ENCODE peak calls at places on chromosomes 2 and 18, in five cellular contexts. One of them, this sample, is unnamed.

GRCh38 chr2:148926291-148926961 is 51.4 kb downstream of the KIF5C start:
- DNase-seq in fibroblast of the aortic adventitia: peak
- DNase-seq in CD8-positive, alpha-beta T cell: peak
- DNase-seq in IMR-90: peak
- DNase-seq in DND-41: peak
- DNase-seq in this sample: peak

GRCh38 chr2:128805237-128805636 is 486.6 kb upstream of the HS6ST1 start:
- DNase-seq in DND-41: no peak
- DNase-seq in CD8-positive, alpha-beta T cell: no peak
- DNase-seq in fibroblast of the aortic adventitia: no peak
- DNase-seq in IMR-90: no peak
- DNase-seq in this sample: no peak

GRCh38 chr2:120323214-120323613 is 22.7 kb upstream of the INHBB start:
- DNase-seq in fibroblast of the aortic adventitia: peak
- DNase-seq in CD8-positive, alpha-beta T cell: no peak
- DNase-seq in IMR-90: peak
- DNase-seq in DND-41: no peak
- DNase-seq in this sample: no peak

GRCh38 chr2:170165129-170165528 is 12.8 kb upstream of the MYO3B start:
- DNase-seq in DND-41: no peak
- DNase-seq in fibroblast of the aortic adventitia: peak
- DNase-seq in IMR-90: peak
- DNase-seq in CD8-positive, alpha-beta T cell: no peak
- DNase-seq in this sample: no peak

GRCh38 chr18:13461936-13462335 is 243.4 kb downstream of the LDLRAD4 start:
- DNase-seq in DND-41: no peak
- DNase-seq in CD8-positive, alpha-beta T cell: no peak
- DNase-seq in IMR-90: no peak
- DNase-seq in fibroblast of the aortic adventitia: no peak
- DNase-seq in this sample: no peak

GRCh38 chr2:136874258-136874657 is 108.9 kb downstream of the THSD7B start:
- DNase-seq in fibroblast of the aortic adventitia: peak
- DNase-seq in DND-41: no peak
- DNase-seq in CD8-positive, alpha-beta T cell: no peak
- DNase-seq in IMR-90: no peak
- DNase-seq in this sample: peak

GRCh38 chr18:76351961-76352581 is 143.0 kb downstream of the ZNF516 start:
- DNase-seq in CD8-positive, alpha-beta T cell: no peak
- DNase-seq in DND-41: no peak
- DNase-seq in fibroblast of the aortic adventitia: peak
- DNase-seq in IMR-90: peak
- DNase-seq in this sample: no peak

GRCh38 chr2:129035992-129036391 is 717.3 kb upstream of the HS6ST1 start:
- DNase-seq in CD8-positive, alpha-beta T cell: no peak
- DNase-seq in DND-41: no peak
- DNase-seq in IMR-90: no peak
- DNase-seq in fibroblast of the aortic adventitia: no peak
- DNase-seq in this sample: no peak

GRCh38 chr2:3626817-3627499 is 31.0 kb upstream of the ALLC start:
- DNase-seq in CD8-positive, alpha-beta T cell: no peak
- DNase-seq in fibroblast of the aortic adventitia: no peak
- DNase-seq in IMR-90: no peak
- DNase-seq in DND-41: no peak
- DNase-seq in this sample: no peak

GRCh38 chr18:23453657-23454011 is 547 bp downstream of the RIOK3 start:
- DNase-seq in fibroblast of the aortic adventitia: peak
- DNase-seq in DND-41: no peak
- DNase-seq in IMR-90: peak
- DNase-seq in CD8-positive, alpha-beta T cell: peak
- DNase-seq in this sample: peak

DNA sequence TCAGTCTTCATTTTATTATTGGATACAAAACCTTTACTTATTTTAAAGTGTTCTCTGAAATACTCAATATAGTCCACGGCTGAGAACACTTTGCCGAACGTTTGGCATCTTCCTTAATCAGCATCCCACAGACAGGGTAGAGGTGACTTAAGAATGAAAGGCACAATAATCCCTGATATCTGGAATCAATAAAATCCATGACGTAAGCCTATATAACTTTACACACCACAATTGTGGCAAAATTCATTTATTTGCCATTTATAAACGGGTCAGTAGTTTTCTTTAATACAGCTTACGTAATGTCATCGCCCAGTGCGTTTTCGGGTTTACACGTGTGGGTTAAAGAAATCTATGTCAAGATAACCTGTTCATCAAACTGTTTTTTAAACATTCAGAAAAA is 1.3 kb downstream of the MGAT4A start:
- DNase-seq in fibroblast of the aortic adventitia: no peak
- DNase-seq in IMR-90: no peak
- DNase-seq in CD8-positive, alpha-beta T cell: no peak
- DNase-seq in DND-41: no peak
- DNase-seq in this sample: no peak
- H3K4me3 ChIP-seq in fibroblast of the aortic adventitia: no peak
- H3K4me3 ChIP-seq in IMR-90: no peak
- H3K4me3 ChIP-seq in CD8-positive, alpha-beta T cell: peak
- H3K4me3 ChIP-seq in DND-41: peak
- H3K4me3 ChIP-seq in this sample: no peak

GRCh38 chr18:61597321-61597720 is 264.1 kb downstream of the CDH20 start:
- DNase-seq in CD8-positive, alpha-beta T cell: no peak
- DNase-seq in IMR-90: no peak
- DNase-seq in fibroblast of the aortic adventitia: no peak
- DNase-seq in DND-41: no peak
- DNase-seq in this sample: no peak

GRCh38 chr18:61600422-61600821 is 267.2 kb downstream of the CDH20 start:
- DNase-seq in CD8-positive, alpha-beta T cell: no peak
- DNase-seq in fibroblast of the aortic adventitia: no peak
- DNase-seq in DND-41: no peak
- DNase-seq in IMR-90: no peak
- DNase-seq in this sample: no peak

GRCh38 chr18:61595615-61596014 is 262.4 kb downstream of the CDH20 start:
- DNase-seq in IMR-90: no peak
- DNase-seq in fibroblast of the aortic adventitia: peak
- DNase-seq in DND-41: no peak
- DNase-seq in CD8-positive, alpha-beta T cell: no peak
- DNase-seq in this sample: no peak

GRCh38 chr18:61591200-61591719 is 258.0 kb downstream of the CDH20 start:
- DNase-seq in IMR-90: no peak
- DNase-seq in fibroblast of the aortic adventitia: peak
- DNase-seq in DND-41: no peak
- DNase-seq in CD8-positive, alpha-beta T cell: no peak
- DNase-seq in this sample: no peak

GRCh38 chr18:61596296-61596695 is 263.1 kb downstream of the CDH20 start:
- DNase-seq in fibroblast of the aortic adventitia: peak
- DNase-seq in IMR-90: peak
- DNase-seq in DND-41: no peak
- DNase-seq in CD8-positive, alpha-beta T cell: no peak
- DNase-seq in this sample: no peak
- TF ChIP-seq CTCF in fibroblast of the aortic adventitia: no peak
- TF ChIP-seq CTCF in IMR-90: no peak
- TF ChIP-seq CTCF in DND-41: no peak
- TF ChIP-seq CTCF in CD8-positive, alpha-beta T cell: no peak
- TF ChIP-seq CTCF in this sample: no peak

GRCh38 chr2:131156452-131157149 is 51.5 kb downstream of the PLEKHB2 start:
- DNase-seq in CD8-positive, alpha-beta T cell: no peak
- DNase-seq in DND-41: peak
- DNase-seq in fibroblast of the aortic adventitia: no peak
- DNase-seq in IMR-90: no peak
- DNase-seq in this sample: peak
- H3K4me3 ChIP-seq in CD8-positive, alpha-beta T cell: peak
- H3K4me3 ChIP-seq in DND-41: no peak
- H3K4me3 ChIP-seq in fibroblast of the aortic adventitia: no peak
- H3K4me3 ChIP-seq in IMR-90: no peak
- H3K4me3 ChIP-seq in this sample: no peak

GRCh38 chr2:178069551-178069950 is 3.0 kb downstream of the PDE11A start:
- DNase-seq in DND-41: no peak
- DNase-seq in IMR-90: no peak
- DNase-seq in CD8-positive, alpha-beta T cell: no peak
- DNase-seq in fibroblast of the aortic adventitia: no peak
- DNase-seq in this sample: no peak
- TF ChIP-seq CTCF in DND-41: no peak
- TF ChIP-seq CTCF in IMR-90: no peak
- TF ChIP-seq CTCF in CD8-positive, alpha-beta T cell: no peak
- TF ChIP-seq CTCF in fibroblast of the aortic adventitia: no peak
- TF ChIP-seq CTCF in this sample: no peak

DNA sequence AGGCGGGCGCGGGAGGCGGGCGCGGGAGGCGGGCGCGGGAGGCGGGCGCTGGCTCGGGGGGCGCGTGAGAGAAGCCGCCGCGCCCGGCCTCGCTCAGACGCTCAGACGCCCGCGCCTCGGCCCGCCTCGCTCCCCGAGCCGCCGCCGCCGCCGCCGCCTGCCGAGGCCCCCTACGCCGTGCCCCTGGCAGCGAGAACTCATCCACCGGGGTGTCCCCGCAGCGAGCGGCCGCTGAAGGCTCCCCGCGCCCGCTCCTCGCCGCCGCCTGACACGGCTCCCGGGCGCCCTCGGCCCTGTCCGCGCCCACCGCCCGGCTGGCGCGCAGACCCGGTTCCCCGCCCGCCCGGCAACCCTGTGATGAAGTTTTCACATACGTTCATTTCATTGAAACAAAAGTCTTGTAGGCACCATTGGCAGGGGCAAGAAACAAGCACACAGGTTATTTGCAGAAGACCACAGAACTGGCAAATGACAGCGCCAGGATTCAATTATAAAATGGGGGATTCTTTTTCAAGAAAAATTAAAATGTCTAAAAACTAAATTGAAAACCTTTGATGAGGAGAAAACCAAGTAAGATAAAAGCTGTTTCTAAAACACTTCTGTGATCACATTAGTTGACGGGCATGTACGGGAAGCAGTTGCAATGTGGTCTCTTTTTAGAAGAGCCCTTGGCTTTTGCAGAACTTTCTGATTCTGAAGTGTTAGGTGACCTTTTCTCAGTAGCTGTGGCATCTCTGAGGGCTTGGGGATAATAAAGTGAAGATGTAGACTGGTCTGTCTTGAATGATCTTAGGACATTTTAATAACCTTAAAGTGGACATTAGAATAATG is 50.5 kb upstream of the TUBA3D start:
- DNase-seq in DND-41: no peak
- DNase-seq in CD8-positive, alpha-beta T cell: no peak
- DNase-seq in fibroblast of the aortic adventitia: no peak
- DNase-seq in IMR-90: no peak
- DNase-seq in this sample: no peak
- H3K4me3 ChIP-seq in DND-41: no peak
- H3K4me3 ChIP-seq in CD8-positive, alpha-beta T cell: no peak
- H3K4me3 ChIP-seq in fibroblast of the aortic adventitia: peak
- H3K4me3 ChIP-seq in IMR-90: no peak
- H3K4me3 ChIP-seq in this sample: no peak

DNA sequence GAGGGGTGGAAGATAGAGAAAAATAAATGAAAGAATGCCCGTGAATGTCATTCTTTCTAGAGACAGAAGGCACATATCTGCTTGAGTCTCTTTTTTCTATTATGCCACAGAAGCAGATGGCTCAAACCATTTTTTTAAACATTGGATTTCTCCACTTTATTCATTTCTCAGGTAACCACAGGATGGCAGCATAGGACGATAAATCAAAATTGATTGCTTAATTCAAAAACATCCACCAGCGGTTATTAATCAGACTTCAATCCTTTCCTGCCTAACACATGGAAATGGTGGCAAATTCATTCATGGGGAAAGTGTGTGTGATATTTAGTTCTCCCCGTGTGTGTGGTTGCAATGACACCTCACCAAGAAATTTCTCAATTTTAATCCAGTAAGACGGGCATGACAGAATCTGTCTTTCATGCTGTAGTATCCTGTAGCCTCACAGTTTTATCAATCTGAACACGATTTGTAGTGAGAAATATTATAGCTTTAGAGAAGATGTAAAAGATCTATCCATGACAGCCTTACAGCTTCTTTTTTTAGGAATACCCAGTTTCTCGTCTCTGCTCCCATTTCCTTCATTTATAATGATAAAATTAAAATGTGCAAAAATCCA is 72.2 kb downstream of the DSC3 start:
- DNase-seq in CD8-positive, alpha-beta T cell: no peak
- DNase-seq in DND-41: no peak
- DNase-seq in fibroblast of the aortic adventitia: peak
- DNase-seq in IMR-90: peak
- DNase-seq in this sample: peak
- TF ChIP-seq CTCF in CD8-positive, alpha-beta T cell: no peak
- TF ChIP-seq CTCF in DND-41: peak
- TF ChIP-seq CTCF in fibroblast of the aortic adventitia: no peak
- TF ChIP-seq CTCF in IMR-90: peak
- TF ChIP-seq CTCF in this sample: peak